ENCODE peak calls at places on chromosomes 7 and 10, in ten cellular contexts. D is pancreas; C is PC-3; V is activated effector memory CD4-positive, alpha-beta T cell treated with anti-CD3 and anti-CD28 coated beads, Interleukin-2, amount 50 U/mL, for 16 hours; Q is kidney tubule cell; M is endothelial cell of umbilical vein; P is cardiac septum; S is activated naive CD8-positive, alpha-beta T cell treated with anti-CD3 and anti-CD28 coated beads for 36 hours; I is activated CD8-positive, alpha-beta memory T cell treated with anti-CD3 and anti-CD28 coated beads for 1 hour; N is NCI-H2107. F is an unnamed sample.
A peak's percentile ranks its signal among the peaks of the same experiment; 100 is the strongest.

GRCh38 chr7:151276651-151277590 is 28.4 kb upstream of the SMARCD3 start:
- DNase-seq in D (peak; percentile 77), C (peak; percentile 53), V (peak; percentile 81), Q (peak; percentile 59), M (peak; percentile 25), P (no peak), S (peak; percentile 72), I (peak; percentile 24), N (no peak), F (peak; percentile 67)

GRCh38 chr7:149067869-149068268 is 22.6 kb downstream of the ZNF786 start:
- DNase-seq in D (no peak), C (peak; percentile 8), V (peak; percentile 38), Q (no peak), M (no peak), P (no peak), S (no peak), I (no peak), N (no peak), F (no peak)

GRCh38 chr10:117477961-117478670 is 64.4 kb upstream of the EMX2 start:
- DNase-seq in D (no peak), C (peak; percentile 76), V (no peak), Q (peak; percentile 98), M (peak; percentile 44), P (no peak), S (no peak), I (no peak), N (no peak), F (no peak)

GRCh38 chr10:14667270-14667669 is 107.4 kb downstream of the FAM107B start:
- DNase-seq in D (no peak), C (no peak), V (no peak), Q (no peak), M (no peak), P (no peak), S (no peak), I (no peak), N (no peak), F (no peak)

GRCh38 chr7:98681951-98682350 is 64.9 kb downstream of the NPTX2 start:
- DNase-seq in D (no peak), C (no peak), V (no peak), Q (no peak), M (no peak), P (no peak), S (no peak), I (no peak), N (no peak), F (no peak)

GRCh38 chr7:148148456-148148855 is 442.1 kb upstream of the C7orf33 start:
- DNase-seq in D (no peak), C (no peak), V (no peak), Q (no peak), M (no peak), P (no peak), S (no peak), I (no peak), N (no peak), F (no peak)

GRCh38 chr10:17217661-17218306 is 10.3 kb upstream of the VIM start:
- DNase-seq in D (no peak), C (no peak), V (no peak), Q (peak; percentile 55), M (no peak), P (no peak), S (no peak), I (no peak), N (no peak), F (no peak)

GRCh38 chr10:15433850-15434537 is 62.9 kb upstream of the FAM171A1 start:
- DNase-seq in D (no peak), C (peak; percentile 50), V (no peak), Q (peak; percentile 56), M (peak; percentile 47), P (no peak), S (no peak), I (no peak), N (peak; percentile 1), F (no peak)

GRCh38 chr10:97497572-97498075 is 598 bp downstream of the MMS19 start:
- DNase-seq in D (peak; percentile 85), C (peak; percentile 71), V (peak; percentile 90), Q (peak; percentile 86), M (peak; percentile 74), P (peak; percentile 88), S (peak; percentile 84), I (peak; percentile 41), N (peak; percentile 15), F (peak; percentile 88)

GRCh38 chr10:132862485-132863420 is 76.8 kb upstream of the NKX6-2 start:
- DNase-seq in D (peak; percentile 50), C (no peak), V (peak; percentile 61), Q (no peak), M (no peak), P (peak; percentile 75), S (no peak), I (no peak), N (no peak), F (no peak)

GRCh38 chr7:50446542-50446960 is 3.6 kb downstream of the FIGNL1 start:
- DNase-seq in D (no peak), C (peak; percentile 96), V (no peak), Q (peak; percentile 99), M (peak; percentile 98), P (no peak), S (peak; percentile 22), I (no peak), N (no peak), F (peak; percentile 40)

GRCh38 chr7:138949421-138950088 is 31.6 kb downstream of the KIAA1549 start:
- DNase-seq in D (no peak), C (no peak), V (no peak), Q (no peak), M (no peak), P (no peak), S (no peak), I (no peak), N (no peak), F (no peak)

GRCh38 chr7:41003031-41003925 is 699.6 kb downstream of the INHBA start:
- DNase-seq in D (no peak), C (peak; percentile 79), V (no peak), Q (peak; percentile 65), M (peak; percentile 80), P (no peak), S (peak; percentile 13), I (no peak), N (no peak), F (peak; percentile 53)

GRCh38 chr10:66928000-66928770 is 2.3 kb downstream of the LRRTM3 start:
- DNase-seq in D (peak; percentile 44), C (no peak), V (no peak), Q (peak; percentile 28), M (no peak), P (no peak), S (no peak), I (no peak), N (no peak), F (no peak)

GRCh38 chr10:5570007-5570655 is 45.4 kb downstream of the CALML3 start:
- DNase-seq in D (no peak), C (no peak), V (no peak), Q (no peak), M (peak; percentile 27), P (no peak), S (no peak), I (no peak), N (no peak), F (no peak)

GRCh38 chr7:113285411-113285810 is 167.1 kb upstream of the SMIM30 start:
- DNase-seq in D (no peak), C (no peak), V (no peak), Q (peak; percentile 17), M (no peak), P (no peak), S (no peak), I (no peak), N (no peak), F (no peak)

GRCh38 chr7:27921081-27921836 is 181.3 kb downstream of the TAX1BP1 start:
- DNase-seq in D (no peak), C (peak; percentile 90), V (no peak), Q (peak; percentile 89), M (peak; percentile 94), P (no peak), S (no peak), I (no peak), N (peak; percentile 68), F (no peak)

GRCh38 chr7:136136906-136137305 is 159.7 kb upstream of the MTPN start:
- DNase-seq in D (no peak), C (no peak), V (no peak), Q (no peak), M (no peak), P (no peak), S (no peak), I (no peak), N (no peak), F (no peak)

GRCh38 chr10:3477683-3478082 is 305.1 kb upstream of the PITRM1 start:
- DNase-seq in D (no peak), C (peak; percentile 55), V (no peak), Q (peak; percentile 53), M (peak; percentile 29), P (no peak), S (no peak), I (no peak), N (no peak), F (no peak)

GRCh38 chr10:69568472-69569143 is 4.6 kb downstream of the NEUROG3 start:
- DNase-seq in D (no peak), C (no peak), V (no peak), Q (no peak), M (no peak), P (no peak), S (no peak), I (no peak), N (no peak), F (no peak)

GRCh38 chr7:157485361-157485831 is 148.6 kb downstream of the DNAJB6 start:
- DNase-seq in D (no peak), C (no peak), V (peak; percentile 61), Q (no peak), M (no peak), P (no peak), S (no peak), I (no peak), N (no peak), F (peak; percentile 12)

GRCh38 chr7:105838273-105839141 is 37.9 kb downstream of the ATXN7L1 start:
- DNase-seq in D (no peak), C (no peak), V (no peak), Q (peak; percentile 56), M (peak; percentile 18), P (no peak), S (no peak), I (no peak), N (no peak), F (no peak)

GRCh38 chr10:42753507-42754154 is 29.0 kb upstream of the BMS1 start:
- DNase-seq in D (peak; percentile 74), C (no peak), V (no peak), Q (no peak), M (peak; percentile 55), P (no peak), S (peak; percentile 26), I (no peak), N (no peak), F (no peak)

GRCh38 chr7:69285856-69286255 is 312.4 kb upstream of the AUTS2 start:
- DNase-seq in D (no peak), C (no peak), V (no peak), Q (no peak), M (no peak), P (no peak), S (no peak), I (no peak), N (no peak), F (no peak)

GRCh38 chr7:142461437-142461836 is 203.6 kb upstream of the PRSS58 start:
- DNase-seq in D (no peak), C (peak; percentile 75), V (no peak), Q (peak; percentile 26), M (no peak), P (no peak), S (no peak), I (no peak), N (no peak), F (no peak)

GRCh38 chr10:96690755-96691730 is 29.3 kb downstream of the PIK3AP1 start:
- DNase-seq in D (no peak), C (no peak), V (no peak), Q (peak; percentile 52), M (no peak), P (no peak), S (no peak), I (no peak), N (no peak), F (no peak)

GRCh38 chr7:69756235-69756634 is 158.0 kb downstream of the AUTS2 start:
- DNase-seq in D (no peak), C (no peak), V (no peak), Q (no peak), M (no peak), P (no peak), S (no peak), I (no peak), N (no peak), F (no peak)

GRCh38 chr10:8659982-8660381 is 605.5 kb downstream of the GATA3 start:
- DNase-seq in D (no peak), C (peak; percentile 44), V (no peak), Q (no peak), M (no peak), P (no peak), S (no peak), I (no peak), N (no peak), F (no peak)